ENCODE peak calls at places on chromosome 21, in seven cellular contexts. W, U, S, V, K, E and G are unnamed samples.
A peak's percentile ranks its signal among the peaks of the same experiment; 100 is the strongest.

GRCh38 chr21:14773777-14774345 is 227.7 kb upstream of the SAMSN1 start:
- DNase-seq in W (peak; percentile 82), U (peak; percentile 6), S (peak; percentile 76), V (peak; percentile 29), K (peak; percentile 63), E (peak; percentile 77), G (no peak)

GRCh38 chr21:39452207-39452964 is 616 bp downstream of the SH3BGR start:
- DNase-seq in W (no peak), U (peak; percentile 74), S (no peak), V (no peak), K (no peak), E (no peak), G (no peak)

GRCh38 chr21:17828223-17828622 is 9.1 kb upstream of the C21orf91 start:
- DNase-seq in W (no peak), U (peak; percentile 66), S (no peak), V (no peak), K (no peak), E (no peak), G (no peak)

GRCh38 chr21:38955495-38955894 is 149.8 kb downstream of the ETS2 start:
- DNase-seq in W (no peak), U (peak; percentile 59), S (no peak), V (no peak), K (no peak), E (peak; percentile 37), G (no peak)

GRCh38 chr21:43903451-43904091 is 38.5 kb downstream of the AGPAT3 start:
- DNase-seq in W (no peak), U (no peak), S (no peak), V (no peak), K (no peak), E (no peak), G (no peak)

GRCh38 chr21:33234618-33235520 is 5.1 kb downstream of the IFNAR2 start:
- DNase-seq in W (no peak), U (no peak), S (peak; percentile 86), V (no peak), K (no peak), E (no peak), G (no peak)

GRCh38 chr21:35559128-35559831 is 501.0 kb downstream of the SETD4 start:
- DNase-seq in W (no peak), U (peak; percentile 98), S (no peak), V (no peak), K (no peak), E (no peak), G (no peak)

GRCh38 chr21:27498025-27498424 is 531.1 kb upstream of the ADAMTS5 start:
- DNase-seq in W (no peak), U (no peak), S (no peak), V (no peak), K (no peak), E (no peak), G (no peak)

GRCh38 chr21:39003982-39004775 is 179.1 kb downstream of the PSMG1 start:
- DNase-seq in W (no peak), U (peak; percentile 84), S (peak; percentile 51), V (no peak), K (no peak), E (no peak), G (no peak)

DNA sequence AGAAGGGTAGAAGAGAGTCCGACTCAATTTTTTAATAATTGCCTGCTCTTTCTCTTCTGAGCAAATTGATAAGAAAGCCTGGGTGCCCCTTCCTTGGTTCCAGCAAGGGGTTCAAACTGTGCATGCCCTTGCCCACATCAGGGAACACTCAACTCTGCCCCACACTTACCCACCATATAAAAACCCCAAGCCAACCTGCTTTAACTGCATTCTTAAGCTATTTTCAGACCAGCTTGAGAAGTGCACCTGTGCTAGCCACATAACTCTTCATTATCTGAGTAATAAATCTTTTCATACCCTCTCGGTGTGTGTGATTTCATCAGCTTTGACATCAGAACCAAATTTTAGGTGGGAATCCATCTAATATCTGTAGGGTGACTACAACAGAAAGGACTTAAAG is 509.6 kb downstream of the MRPL39 start:
- DNase-seq in W (no peak), U (no peak), S (no peak), V (no peak), K (no peak), E (no peak), G (no peak)
- H3K4me2 ChIP-seq in W (no peak overlapping the region), U (no peak overlapping the region), S (no peak overlapping the region), V (no peak overlapping the region), K (no peak overlapping the region), E (no peak overlapping the region), G (no peak overlapping the region)

GRCh38 chr21:45051580-45052434 is 22.6 kb upstream of the ADARB1 start:
- DNase-seq in W (peak; percentile 45), U (no peak), S (no peak), V (no peak), K (no peak), E (no peak), G (no peak)
- H3K4me2 ChIP-seq in W (no peak overlapping the region), U (no peak overlapping the region), S (no peak overlapping the region), V (no peak overlapping the region), K (no peak overlapping the region), E (peak overlapping the region; percentile 62), G (no peak overlapping the region)

DNA sequence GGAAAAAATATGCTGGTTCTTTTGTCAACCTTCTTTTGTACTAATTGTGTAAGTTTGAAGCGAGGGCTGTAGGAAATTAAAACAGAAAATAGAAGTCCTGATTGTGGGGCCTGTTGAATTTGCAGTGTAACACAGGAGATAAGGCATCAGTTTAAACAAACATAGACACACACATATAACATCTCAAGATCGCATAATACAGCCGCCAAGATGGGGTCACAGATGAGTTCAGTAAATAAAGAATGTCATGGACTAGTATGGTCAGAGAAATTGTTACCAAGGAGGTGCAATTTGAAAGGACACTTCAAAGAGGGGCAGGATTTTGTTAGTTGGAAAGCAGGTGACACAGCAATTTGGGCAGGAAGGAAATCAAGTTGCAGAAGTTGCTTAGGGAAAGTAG is 449.9 kb downstream of the USP25 start:
- DNase-seq in W (no peak), U (peak; percentile 10), S (peak; percentile 36), V (no peak), K (no peak), E (no peak), G (no peak)
- H3K4me2 ChIP-seq in W (no peak overlapping the region), U (no peak overlapping the region), S (no peak overlapping the region), V (no peak overlapping the region), K (no peak overlapping the region), E (no peak overlapping the region), G (no peak overlapping the region)

GRCh38 chr21:42545745-42546144 is 32.1 kb downstream of the SLC37A1 start:
- DNase-seq in W (no peak), U (no peak), S (no peak), V (no peak), K (no peak), E (no peak), G (no peak)
- H3K4me2 ChIP-seq in W (no peak overlapping the region), U (no peak overlapping the region), S (no peak overlapping the region), V (no peak overlapping the region), K (no peak overlapping the region), E (no peak overlapping the region), G (no peak overlapping the region)

GRCh38 chr21:29403291-29403690 is 104.6 kb downstream of the BACH1 start:
- DNase-seq in W (no peak), U (no peak), S (no peak), V (no peak), K (no peak), E (no peak), G (no peak)
- H3K4me2 ChIP-seq in W (no peak overlapping the region), U (no peak overlapping the region), S (no peak overlapping the region), V (no peak overlapping the region), K (no peak overlapping the region), E (no peak overlapping the region), G (no peak overlapping the region)

DNA sequence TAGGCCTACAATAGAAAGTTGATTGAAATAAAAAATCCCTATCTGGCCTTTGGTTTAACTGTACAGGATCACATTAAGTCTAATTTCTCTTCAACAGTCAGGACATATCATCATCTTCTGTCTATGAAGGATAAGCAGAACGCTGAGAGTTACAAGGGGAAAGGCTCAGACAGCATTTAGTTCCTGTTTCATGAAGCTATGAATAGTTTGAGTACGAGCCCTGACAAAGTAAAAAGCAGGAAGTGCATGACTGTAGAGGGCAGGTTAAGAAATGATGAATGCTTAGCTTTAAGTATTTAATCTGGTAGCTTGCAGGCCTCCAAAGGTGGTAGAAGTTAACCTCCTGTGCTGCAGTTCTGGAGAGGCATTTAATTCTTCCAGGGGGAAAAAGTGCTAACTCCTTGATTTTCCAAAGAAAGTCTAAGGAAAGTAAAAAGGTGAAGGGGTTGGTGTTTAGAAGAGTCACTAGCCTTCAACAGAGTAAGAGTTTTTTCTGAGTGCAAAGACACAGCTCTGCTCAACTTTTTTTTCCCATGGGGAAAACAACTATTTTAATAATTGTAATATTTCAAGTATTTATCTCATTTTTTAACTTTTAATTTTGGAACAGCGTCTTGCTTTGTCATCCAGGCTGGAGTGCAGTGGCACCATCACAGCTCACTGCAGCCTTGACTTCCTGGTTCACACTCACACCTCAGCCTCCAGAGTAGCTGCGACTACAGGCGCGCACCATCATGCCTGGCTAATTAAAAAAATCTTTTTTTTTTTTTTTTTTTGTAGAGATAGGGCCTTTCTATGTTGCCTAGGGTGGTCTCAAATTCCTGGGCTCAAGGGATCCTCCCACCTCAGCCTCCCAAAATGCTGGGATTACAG is 202.8 kb downstream of the APP start:
- DNase-seq in W (no peak), U (peak; percentile 39), S (no peak), V (no peak), K (peak; percentile 87), E (no peak), G (no peak)
- H3K4me2 ChIP-seq in W (no peak overlapping the region), U (no peak overlapping the region), S (no peak overlapping the region), V (no peak overlapping the region), K (peak overlapping the region; percentile 61), E (no peak overlapping the region), G (peak overlapping the region; percentile 27)

GRCh38 chr21:32131960-32132359 is 146.9 kb downstream of the MIS18A start:
- DNase-seq in W (peak; percentile 22), U (peak; percentile 25), S (peak; percentile 26), V (no peak), K (no peak), E (peak; percentile 34), G (no peak)

GRCh38 chr21:32130031-32130891 is 148.6 kb downstream of the MIS18A start:
- DNase-seq in W (no peak), U (no peak), S (no peak), V (no peak), K (no peak), E (no peak), G (no peak)

GRCh38 chr21:32131164-32131563 is 147.7 kb downstream of the MIS18A start:
- DNase-seq in W (peak; percentile 8), U (no peak), S (no peak), V (no peak), K (no peak), E (no peak), G (no peak)

GRCh38 chr21:32132911-32133310 is 145.9 kb downstream of the MIS18A start:
- DNase-seq in W (peak; percentile 20), U (peak; percentile 1), S (no peak), V (no peak), K (no peak), E (no peak), G (no peak)

GRCh38 chr21:32132409-32132808 is 146.4 kb downstream of the MIS18A start:
- DNase-seq in W (no peak), U (no peak), S (no peak), V (no peak), K (no peak), E (no peak), G (no peak)
- H3K4me2 ChIP-seq in W (no peak overlapping the region), U (no peak overlapping the region), S (no peak overlapping the region), V (no peak overlapping the region), K (no peak overlapping the region), E (no peak overlapping the region), G (no peak overlapping the region)

DNA sequence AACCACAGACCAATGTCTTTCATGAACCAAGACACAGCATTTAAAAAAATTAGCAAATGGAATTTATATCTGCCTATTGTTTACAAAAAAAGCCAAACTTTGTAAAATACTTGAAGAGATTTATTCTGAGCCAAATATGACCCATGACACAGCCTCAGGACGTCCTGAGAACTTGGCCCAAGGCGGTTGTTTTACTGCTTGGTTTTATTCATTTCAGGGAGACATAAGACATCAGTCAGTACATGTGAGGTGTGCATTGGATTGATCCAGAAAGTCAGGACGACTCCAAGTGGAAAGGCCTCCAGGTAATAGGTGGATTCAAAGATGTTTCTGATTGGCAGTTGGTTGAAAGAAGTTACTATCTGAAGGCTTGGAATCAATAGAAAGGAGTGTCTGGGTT is 1.4 kb upstream of the POFUT2 start:
- DNase-seq in W (no peak), U (no peak), S (no peak), V (no peak), K (no peak), E (no peak), G (no peak)
- H3K4me2 ChIP-seq in W (peak overlapping the region; percentile 67), U (no peak overlapping the region), S (no peak overlapping the region), V (peak overlapping the region; percentile 89), K (no peak overlapping the region), E (peak overlapping the region; percentile 98), G (no peak overlapping the region)